ENCODE peak calls at places on chromosomes 16 and 17, in seven cellular contexts. One of them, this sample, is unnamed. For H3K27me3 and H3K4me1, the result is how much of the 10 kb centered on the place peaks cover.

GRCh38 chr16:24729967-24730815 is 740 bp downstream of the TNRC6A start:
- DNase-seq in SJSA1: peak
- DNase-seq in PC-3: no peak
- DNase-seq in IMR-90: peak
- DNase-seq in transverse colon: peak
- DNase-seq in left lung: peak
- DNase-seq in ovary: no peak
- DNase-seq in this sample: peak

GRCh38 chr17:39104046-39104445 is 47.4 kb downstream of the PLXDC1 start:
- DNase-seq in SJSA1: no peak
- DNase-seq in PC-3: no peak
- DNase-seq in IMR-90: peak
- DNase-seq in transverse colon: no peak
- DNase-seq in left lung: no peak
- DNase-seq in ovary: no peak
- DNase-seq in this sample: no peak

GRCh38 chr16:88318091-88318494 is 64.7 kb upstream of the ZNF469 start:
- DNase-seq in SJSA1: no peak
- DNase-seq in PC-3: no peak
- DNase-seq in IMR-90: no peak
- DNase-seq in transverse colon: no peak
- DNase-seq in left lung: no peak
- DNase-seq in ovary: no peak
- DNase-seq in this sample: no peak

GRCh38 chr16:57941016-57941656 is 29.8 kb downstream of the CNGB1 start:
- DNase-seq in SJSA1: no peak
- DNase-seq in PC-3: peak
- DNase-seq in IMR-90: no peak
- DNase-seq in transverse colon: peak
- DNase-seq in left lung: peak
- DNase-seq in ovary: no peak
- DNase-seq in this sample: peak

GRCh38 chr16:74998481-74999207 is at the start of gene ZNRF1:
- DNase-seq in SJSA1: peak
- DNase-seq in PC-3: peak
- DNase-seq in IMR-90: peak
- DNase-seq in transverse colon: peak
- DNase-seq in left lung: peak
- DNase-seq in ovary: peak
- DNase-seq in this sample: peak

GRCh38 chr17:2860045-2860444 is 63.8 kb downstream of the RAP1GAP2 start:
- DNase-seq in SJSA1: no peak
- DNase-seq in PC-3: no peak
- DNase-seq in IMR-90: no peak
- DNase-seq in transverse colon: no peak
- DNase-seq in left lung: no peak
- DNase-seq in ovary: no peak
- DNase-seq in this sample: no peak

GRCh38 chr17:6570731-6571465 is 14.5 kb upstream of the PITPNM3 start:
- DNase-seq in SJSA1: no peak
- DNase-seq in PC-3: no peak
- DNase-seq in IMR-90: no peak
- DNase-seq in transverse colon: no peak
- DNase-seq in left lung: no peak
- DNase-seq in ovary: no peak
- DNase-seq in this sample: no peak

GRCh38 chr17:1967092-1967662 is 58.0 kb downstream of the RTN4RL1 start:
- DNase-seq in SJSA1: no peak
- DNase-seq in PC-3: no peak
- DNase-seq in IMR-90: no peak
- DNase-seq in transverse colon: no peak
- DNase-seq in left lung: no peak
- DNase-seq in ovary: no peak
- DNase-seq in this sample: no peak

GRCh38 chr17:36545093-36545464 is 360 bp downstream of the GGNBP2 start:
- DNase-seq in SJSA1: no peak
- DNase-seq in PC-3: no peak
- DNase-seq in IMR-90: no peak
- DNase-seq in transverse colon: no peak
- DNase-seq in left lung: no peak
- DNase-seq in ovary: no peak
- DNase-seq in this sample: no peak

GRCh38 chr17:7862692-7863437 is 5.1 kb downstream of the CYB5D1 start:
- DNase-seq in SJSA1: peak
- DNase-seq in PC-3: peak
- DNase-seq in IMR-90: peak
- DNase-seq in transverse colon: peak
- DNase-seq in left lung: no peak
- DNase-seq in ovary: peak
- DNase-seq in this sample: peak

GRCh38 chr17:79830763-79831366 is 8.4 kb downstream of the CBX4 start:
- DNase-seq in SJSA1: no peak
- DNase-seq in PC-3: no peak
- DNase-seq in IMR-90: no peak
- DNase-seq in transverse colon: no peak
- DNase-seq in left lung: peak
- DNase-seq in ovary: no peak
- DNase-seq in this sample: no peak

GRCh38 chr17:37824534-37825485 is 80.0 kb upstream of the HNF1B start:
- DNase-seq in SJSA1: peak
- DNase-seq in PC-3: peak
- DNase-seq in IMR-90: peak
- DNase-seq in transverse colon: no peak
- DNase-seq in left lung: no peak
- DNase-seq in ovary: no peak
- DNase-seq in this sample: no peak
- H3K27ac ChIP-seq in SJSA1: peak
- H3K27ac ChIP-seq in PC-3: no peak
- H3K27ac ChIP-seq in IMR-90: peak
- H3K27ac ChIP-seq in transverse colon: no peak
- H3K27ac ChIP-seq in left lung: no peak
- H3K27ac ChIP-seq in ovary: no peak
- H3K27ac ChIP-seq in this sample: no peak

GRCh38 chr17:67043283-67043682 is 1.1 kb upstream of the CACNG1 start:
- DNase-seq in SJSA1: no peak
- DNase-seq in PC-3: no peak
- DNase-seq in IMR-90: no peak
- DNase-seq in transverse colon: no peak
- DNase-seq in left lung: no peak
- DNase-seq in ovary: no peak
- DNase-seq in this sample: no peak
- H3K27me3 ChIP-seq in SJSA1: under half
- H3K27me3 ChIP-seq in PC-3: under half
- H3K27me3 ChIP-seq in IMR-90: half or more
- H3K27me3 ChIP-seq in transverse colon: under half
- H3K27me3 ChIP-seq in left lung: under half
- H3K27me3 ChIP-seq in ovary: under half
- H3K27me3 ChIP-seq in this sample: under half

GRCh38 chr17:21031756-21032396 is 10.9 kb downstream of the USP22 start:
- DNase-seq in SJSA1: no peak
- DNase-seq in PC-3: no peak
- DNase-seq in IMR-90: no peak
- DNase-seq in transverse colon: no peak
- DNase-seq in left lung: no peak
- DNase-seq in ovary: no peak
- DNase-seq in this sample: no peak
- H3K4me1 ChIP-seq in SJSA1: half or more
- H3K4me1 ChIP-seq in PC-3: under half
- H3K4me1 ChIP-seq in IMR-90: under half
- H3K4me1 ChIP-seq in transverse colon: under half
- H3K4me1 ChIP-seq in left lung: half or more
- H3K4me1 ChIP-seq in ovary: under half
- H3K4me1 ChIP-seq in this sample: half or more

GRCh38 chr16:56775162-56775561 is 45.2 kb downstream of the NUP93 start:
- DNase-seq in SJSA1: no peak
- DNase-seq in PC-3: no peak
- DNase-seq in IMR-90: no peak
- DNase-seq in transverse colon: no peak
- DNase-seq in left lung: no peak
- DNase-seq in ovary: no peak
- DNase-seq in this sample: no peak
- H3K27ac ChIP-seq in SJSA1: no peak
- H3K27ac ChIP-seq in PC-3: no peak
- H3K27ac ChIP-seq in IMR-90: no peak
- H3K27ac ChIP-seq in transverse colon: no peak
- H3K27ac ChIP-seq in left lung: no peak
- H3K27ac ChIP-seq in ovary: no peak
- H3K27ac ChIP-seq in this sample: no peak

DNA sequence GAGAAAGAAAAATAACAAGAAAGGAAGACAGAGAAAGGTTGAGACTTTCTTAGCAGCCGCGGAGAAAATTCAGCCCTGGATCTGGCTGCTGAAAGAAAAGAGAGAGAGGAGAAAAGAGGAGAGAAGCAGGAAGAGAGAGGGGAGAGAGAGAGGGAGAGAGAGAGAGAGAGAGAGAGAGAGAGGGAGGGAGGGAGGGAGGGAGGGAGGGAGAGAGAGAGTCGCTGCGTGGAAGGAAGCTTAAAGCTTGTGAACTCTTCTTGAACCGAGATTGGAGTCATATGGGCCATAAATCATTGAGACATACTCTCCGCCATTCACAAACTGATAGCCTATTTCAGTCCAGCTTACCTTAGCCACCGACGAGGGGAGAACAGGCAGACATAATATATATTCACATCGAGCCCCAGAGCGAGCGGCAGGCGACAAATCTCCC is 10.3 kb upstream of the HOXB2 start:
- DNase-seq in SJSA1: peak
- DNase-seq in PC-3: peak
- DNase-seq in IMR-90: peak
- DNase-seq in transverse colon: no peak
- DNase-seq in left lung: no peak
- DNase-seq in ovary: no peak
- DNase-seq in this sample: no peak
- H3K27me3 ChIP-seq in SJSA1: under half
- H3K27me3 ChIP-seq in PC-3: under half
- H3K27me3 ChIP-seq in IMR-90: under half
- H3K27me3 ChIP-seq in transverse colon: under half
- H3K27me3 ChIP-seq in left lung: half or more
- H3K27me3 ChIP-seq in ovary: under half
- H3K27me3 ChIP-seq in this sample: half or more

GRCh38 chr17:57868007-57868774 is 18.3 kb upstream of the MRPS23 start:
- DNase-seq in SJSA1: peak
- DNase-seq in PC-3: peak
- DNase-seq in IMR-90: peak
- DNase-seq in transverse colon: peak
- DNase-seq in left lung: peak
- DNase-seq in ovary: peak
- DNase-seq in this sample: peak

GRCh38 chr17:57867126-57867525 is 17.3 kb upstream of the MRPS23 start:
- DNase-seq in SJSA1: no peak
- DNase-seq in PC-3: no peak
- DNase-seq in IMR-90: no peak
- DNase-seq in transverse colon: no peak
- DNase-seq in left lung: no peak
- DNase-seq in ovary: no peak
- DNase-seq in this sample: no peak

GRCh38 chr17:57869599-57870282 is 19.9 kb upstream of the MRPS23 start:
- DNase-seq in SJSA1: no peak
- DNase-seq in PC-3: peak
- DNase-seq in IMR-90: peak
- DNase-seq in transverse colon: no peak
- DNase-seq in left lung: no peak
- DNase-seq in ovary: no peak
- DNase-seq in this sample: no peak

GRCh38 chr17:57870283-57870635 is 20.4 kb upstream of the MRPS23 start:
- DNase-seq in SJSA1: no peak
- DNase-seq in PC-3: peak
- DNase-seq in IMR-90: peak
- DNase-seq in transverse colon: no peak
- DNase-seq in left lung: no peak
- DNase-seq in ovary: no peak
- DNase-seq in this sample: no peak

GRCh38 chr17:57868775-57869598 is 19.1 kb upstream of the MRPS23 start:
- DNase-seq in SJSA1: no peak
- DNase-seq in PC-3: no peak
- DNase-seq in IMR-90: no peak
- DNase-seq in transverse colon: no peak
- DNase-seq in left lung: no peak
- DNase-seq in ovary: no peak
- DNase-seq in this sample: no peak
- H3K4me1 ChIP-seq in SJSA1: under half
- H3K4me1 ChIP-seq in PC-3: under half
- H3K4me1 ChIP-seq in IMR-90: under half
- H3K4me1 ChIP-seq in transverse colon: under half
- H3K4me1 ChIP-seq in left lung: under half
- H3K4me1 ChIP-seq in ovary: under half
- H3K4me1 ChIP-seq in this sample: half or more

DNA sequence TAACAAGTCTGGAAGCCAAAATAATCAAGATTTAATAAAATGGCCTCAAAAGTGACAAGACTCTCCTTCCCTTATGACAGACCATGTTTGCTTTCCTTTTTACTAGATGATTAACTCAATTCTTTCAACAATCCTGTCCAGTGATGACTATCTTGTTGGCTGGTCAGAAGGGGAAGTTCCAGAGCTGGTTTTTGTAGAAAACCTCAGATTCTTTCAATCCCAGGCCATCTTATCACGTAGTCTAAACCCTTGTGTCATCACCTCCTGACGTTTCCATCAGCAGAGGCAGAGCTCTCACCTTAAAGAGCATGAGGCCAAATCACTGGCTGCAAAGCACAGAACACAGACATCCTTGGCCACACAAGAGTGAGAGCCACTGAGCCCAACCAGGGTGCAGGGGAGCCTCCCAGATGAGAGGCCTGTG is 125.3 kb downstream of the ANKRD11 start:
- DNase-seq in SJSA1: peak
- DNase-seq in PC-3: peak
- DNase-seq in IMR-90: peak
- DNase-seq in transverse colon: no peak
- DNase-seq in left lung: no peak
- DNase-seq in ovary: no peak
- DNase-seq in this sample: no peak
- H3K27ac ChIP-seq in SJSA1: no peak
- H3K27ac ChIP-seq in PC-3: peak
- H3K27ac ChIP-seq in IMR-90: no peak
- H3K27ac ChIP-seq in transverse colon: no peak
- H3K27ac ChIP-seq in left lung: no peak
- H3K27ac ChIP-seq in ovary: no peak
- H3K27ac ChIP-seq in this sample: no peak

GRCh38 chr16:25855063-25855462 is 163.3 kb downstream of the HS3ST4 start:
- DNase-seq in SJSA1: no peak
- DNase-seq in PC-3: no peak
- DNase-seq in IMR-90: no peak
- DNase-seq in transverse colon: no peak
- DNase-seq in left lung: no peak
- DNase-seq in ovary: no peak
- DNase-seq in this sample: no peak

GRCh38 chr16:25855818-25856217 is 164.1 kb downstream of the HS3ST4 start:
- DNase-seq in SJSA1: no peak
- DNase-seq in PC-3: no peak
- DNase-seq in IMR-90: no peak
- DNase-seq in transverse colon: no peak
- DNase-seq in left lung: no peak
- DNase-seq in ovary: no peak
- DNase-seq in this sample: no peak

GRCh38 chr16:25859645-25860044 is 167.9 kb downstream of the HS3ST4 start:
- DNase-seq in SJSA1: no peak
- DNase-seq in PC-3: no peak
- DNase-seq in IMR-90: no peak
- DNase-seq in transverse colon: no peak
- DNase-seq in left lung: no peak
- DNase-seq in ovary: no peak
- DNase-seq in this sample: no peak

GRCh38 chr16:25854141-25854540 is 162.4 kb downstream of the HS3ST4 start:
- DNase-seq in SJSA1: no peak
- DNase-seq in PC-3: no peak
- DNase-seq in IMR-90: no peak
- DNase-seq in transverse colon: no peak
- DNase-seq in left lung: no peak
- DNase-seq in ovary: no peak
- DNase-seq in this sample: no peak
- H3K27me3 ChIP-seq in SJSA1: under half
- H3K27me3 ChIP-seq in PC-3: under half
- H3K27me3 ChIP-seq in IMR-90: under half
- H3K27me3 ChIP-seq in transverse colon: under half
- H3K27me3 ChIP-seq in left lung: under half
- H3K27me3 ChIP-seq in ovary: under half
- H3K27me3 ChIP-seq in this sample: half or more